ENCODE peak calls at places on chromosomes 7 and 10, in four cellular contexts. O, R, H and V are unnamed samples. For H3K9me3, the result is how much of the 10 kb centered on the place peaks cover.

GRCh38 chr10:13956826-13957225 is 370.1 kb downstream of the PRPF18 start:
- DNase-seq in O (peak), R (no peak), H (peak), V (peak)

GRCh38 chr10:20105236-20105635 is 289.0 kb downstream of the PLXDC2 start:
- DNase-seq in O (no peak), R (no peak), H (no peak), V (no peak)

GRCh38 chr7:149772236-149772820 is 1.1 kb downstream of the ZNF467 start:
- DNase-seq in O (no peak), R (no peak), H (no peak), V (no peak)

GRCh38 chr10:42888504-42889095 is 106.0 kb downstream of the BMS1 start:
- DNase-seq in O (no peak), R (no peak), H (peak), V (no peak)

GRCh38 chr10:58701398-58702135 is 188.9 kb downstream of the BICC1 start:
- DNase-seq in O (no peak), R (no peak), H (no peak), V (peak)

GRCh38 chr7:22853674-22854157 is 31.1 kb upstream of the TOMM7 start:
- DNase-seq in O (peak), R (peak), H (peak), V (no peak)

GRCh38 chr7:50605059-50605458 is 39.9 kb upstream of the DDC start:
- DNase-seq in O (no peak), R (no peak), H (no peak), V (no peak)

GRCh38 chr10:30855131-30855530 is 176.5 kb downstream of the ZNF438 start:
- DNase-seq in O (no peak), R (no peak), H (no peak), V (no peak)

GRCh38 chr7:17489987-17490386 is 191.5 kb downstream of the AHR start:
- DNase-seq in O (no peak), R (no peak), H (no peak), V (no peak)

GRCh38 chr10:18737841-18738240 is 78.6 kb downstream of the ARL5B start:
- DNase-seq in O (no peak), R (no peak), H (no peak), V (no peak)

GRCh38 chr10:70265032-70265689 is 18.6 kb downstream of the NPFFR1 start:
- DNase-seq in O (no peak), R (peak), H (no peak), V (no peak)

DNA sequence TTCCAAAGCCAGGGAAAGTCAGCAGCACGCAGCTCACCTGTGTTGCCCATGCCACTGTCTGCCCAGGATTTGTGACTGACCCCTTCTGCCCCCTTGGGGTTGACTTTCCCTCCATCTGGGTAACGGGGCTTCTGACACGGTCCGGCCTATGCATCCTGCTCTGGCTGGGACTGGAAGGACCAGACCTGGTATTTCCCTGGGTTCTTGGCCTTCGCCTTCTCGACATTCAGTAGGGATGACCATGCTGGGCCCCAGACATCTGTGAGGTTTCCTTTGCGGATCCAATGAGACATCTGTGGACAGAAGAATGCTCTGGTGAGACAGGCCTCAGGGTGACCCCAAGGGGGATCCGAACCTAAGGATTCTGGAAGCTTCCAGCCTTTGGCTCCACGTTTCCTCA is 34.2 kb upstream of the ZNF716 start:
- DNase-seq in O (no peak), R (no peak), H (peak), V (no peak)
- H3K9me3 ChIP-seq in O (under half), R (under half), H (under half), V (under half)

GRCh38 chr7:144526912-144527610 is 123.6 kb upstream of the NOBOX start:
- DNase-seq in O (no peak), R (no peak), H (no peak), V (no peak)

GRCh38 chr7:144531181-144531580 is 127.7 kb upstream of the NOBOX start:
- DNase-seq in O (no peak), R (no peak), H (no peak), V (no peak)

GRCh38 chr7:144525956-144526355 is 122.5 kb upstream of the NOBOX start:
- DNase-seq in O (no peak), R (no peak), H (no peak), V (no peak)

GRCh38 chr7:144534196-144534595 is 130.7 kb upstream of the NOBOX start:
- DNase-seq in O (no peak), R (no peak), H (no peak), V (no peak)

DNA sequence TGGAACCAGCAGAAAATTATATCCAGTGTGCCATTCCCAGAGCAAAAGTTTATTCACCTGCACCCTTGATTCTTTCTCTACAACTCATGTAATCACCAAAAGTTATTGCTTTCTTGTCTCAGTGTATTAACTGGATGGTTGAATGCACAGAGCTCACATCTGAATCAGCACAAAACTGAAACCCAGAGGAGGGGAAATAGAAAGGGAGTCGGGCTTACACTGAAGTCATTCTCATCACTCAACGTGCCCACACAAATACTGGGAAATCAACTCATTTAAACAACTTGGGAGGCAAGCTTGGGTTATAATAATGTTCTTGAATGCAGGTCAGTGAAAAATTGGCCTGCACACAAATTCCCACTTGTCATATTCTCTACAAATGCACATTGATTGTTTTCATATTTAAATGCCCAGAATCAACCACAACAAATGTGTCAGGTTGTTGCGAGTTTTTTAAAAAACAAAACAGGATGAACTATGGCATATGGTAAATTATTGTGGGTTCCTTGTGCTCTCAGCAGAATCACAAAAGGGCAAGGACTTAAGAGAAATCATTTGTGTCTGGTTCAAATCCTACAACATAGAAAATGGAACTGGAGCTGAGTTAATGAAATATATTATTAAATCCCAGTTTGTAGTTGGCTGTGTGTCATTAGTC is 125.9 kb upstream of the NOBOX start:
- DNase-seq in O (no peak), R (no peak), H (no peak), V (no peak)
- TF ChIP-seq CTCF in O (no peak), R (no peak), H (no peak), V (no peak)

GRCh38 chr10:129390147-129390546 is 76.9 kb upstream of the MGMT start:
- DNase-seq in O (no peak), R (no peak), H (no peak), V (no peak)

GRCh38 chr10:129387258-129387525 is 79.8 kb upstream of the MGMT start:
- DNase-seq in O (no peak), R (no peak), H (no peak), V (no peak)

GRCh38 chr10:129389194-129389593 is 77.8 kb upstream of the MGMT start:
- DNase-seq in O (no peak), R (no peak), H (no peak), V (no peak)

GRCh38 chr10:129386415-129387257 is 80.4 kb upstream of the MGMT start:
- DNase-seq in O (no peak), R (no peak), H (no peak), V (no peak)

DNA sequence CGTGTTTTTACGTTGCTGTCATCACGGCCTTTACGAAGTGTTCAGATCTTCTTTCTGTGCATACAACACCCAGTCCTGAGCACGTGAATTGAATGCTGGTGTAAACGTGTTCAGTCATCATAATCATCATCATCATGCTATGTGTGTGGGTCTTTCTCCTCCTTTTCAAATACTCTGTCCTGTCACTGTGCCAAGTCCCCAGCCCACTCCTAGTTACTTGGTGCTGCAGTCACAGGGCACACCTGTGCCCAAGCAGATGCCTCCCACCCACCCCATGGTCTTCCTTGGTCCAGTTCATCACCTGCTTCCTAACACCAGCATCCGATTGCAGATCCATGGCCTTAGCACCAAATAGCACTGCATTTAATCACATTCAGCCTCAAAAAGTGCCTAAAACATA is 78.6 kb upstream of the MGMT start:
- DNase-seq in O (no peak), R (no peak), H (no peak), V (no peak)
- TF ChIP-seq POLR2A in O (no peak), R (no peak), H (no peak), V (no peak)

GRCh38 chr10:77249901-77250459 is 387.6 kb downstream of the KCNMA1 start:
- DNase-seq in O (no peak), R (no peak), H (no peak), V (no peak)
- H3K9me3 ChIP-seq in O (under half), R (under half), H (under half), V (under half)

GRCh38 chr7:109092268-109092667 is 522.6 kb downstream of the DNAJB9 start:
- DNase-seq in O (no peak), R (peak), H (no peak), V (no peak)
- TF ChIP-seq CTCF in O (no peak), R (peak), H (no peak), V (no peak)

GRCh38 chr10:133268532-133268931 is 8.1 kb downstream of the ADAM8 start:
- DNase-seq in O (no peak), R (no peak), H (no peak), V (no peak)
- TF ChIP-seq POLR2A in O (no peak), R (no peak), H (no peak), V (no peak)